ENCODE peak calls at places on chromosome 9, in seven cellular contexts. N is GM12878, V is hepatocyte, J is astrocyte, L is DND-41, X is fibroblast of lung, K is A673. H is an unnamed sample. For H3K36me3, the result is how much of the 10 kb centered on the place peaks cover.

GRCh38 chr9:114928092-114928491 is 2.3 kb downstream of the TNFSF8 start:
- DNase-seq in V (no peak), J (no peak), K (no peak), L (no peak), N (no peak), X (no peak), H (no peak)

GRCh38 chr9:445033-445432 is 230.4 kb downstream of the DOCK8 start:
- DNase-seq in V (peak), N (no peak), L (no peak), K (peak), X (peak), J (peak), H (no peak)

GRCh38 chr9:70390922-70391321 is 23.5 kb downstream of the KLF9 start:
- DNase-seq in X (peak), L (no peak), K (no peak), V (no peak), J (peak), N (no peak), H (no peak)

GRCh38 chr9:109143881-109144562 is 23.0 kb downstream of the FRRS1L start:
- DNase-seq in V (no peak), X (peak), J (peak), L (peak), N (peak), K (peak), H (peak)

GRCh38 chr9:127796225-127796813 is 6.4 kb upstream of the FPGS start:
- DNase-seq in K (no peak), L (peak), X (peak), N (no peak), V (no peak), J (peak), H (peak)

GRCh38 chr9:80586786-80587185 is 1015.0 kb downstream of the TLE4 start:
- DNase-seq in J (no peak), N (no peak), V (no peak), K (peak), L (no peak), X (no peak), H (no peak)

GRCh38 chr9:36820392-36820861 is 213.6 kb downstream of the PAX5 start:
- DNase-seq in X (no peak), N (no peak), J (no peak), L (no peak), K (no peak), V (no peak), H (no peak)

GRCh38 chr9:107070591-107070990 is 207.6 kb downstream of the ZNF462 start:
- DNase-seq in L (no peak), V (no peak), K (peak), J (no peak), N (no peak), X (no peak), H (no peak)

GRCh38 chr9:125103770-125104169 is 39.6 kb downstream of the SCAI start:
- DNase-seq in V (no peak), X (no peak), N (no peak), L (no peak), K (no peak), J (no peak), H (no peak)

GRCh38 chr9:120402741-120403542 is 177.0 kb downstream of the CDK5RAP2 start:
- DNase-seq in N (no peak), X (peak), K (peak), L (no peak), J (peak), V (peak), H (no peak)

GRCh38 chr9:137774775-137775386 is 102.7 kb upstream of the CACNA1B start:
- DNase-seq in K (no peak), V (no peak), N (no peak), L (no peak), J (no peak), X (no peak), H (no peak)

GRCh38 chr9:133700861-133701320 is 37.3 kb downstream of the SARDH start:
- DNase-seq in L (peak), N (no peak), K (no peak), V (no peak), J (no peak), X (no peak), H (no peak)

GRCh38 chr9:109863961-109864360 is 84.0 kb downstream of the PALM2AKAP2 start:
- DNase-seq in L (no peak), K (no peak), N (no peak), J (no peak), X (no peak), V (no peak), H (no peak)

GRCh38 chr9:3342159-3342777 is 183.5 kb downstream of the RFX3 start:
- DNase-seq in K (peak), V (no peak), L (no peak), N (no peak), X (peak), J (peak), H (no peak)

GRCh38 chr9:109205526-109205925 is 38.5 kb upstream of the FRRS1L start:
- DNase-seq in V (no peak), K (no peak), X (no peak), J (no peak), L (no peak), N (no peak), H (no peak)

GRCh38 chr9:20012232-20012631 is 223.4 kb upstream of the SLC24A2 start:
- DNase-seq in N (no peak), J (no peak), L (no peak), X (no peak), V (no peak), K (no peak), H (no peak)

GRCh38 chr9:96495341-96495740 is 45.4 kb downstream of the HABP4 start:
- DNase-seq in X (peak), K (no peak), V (no peak), J (peak), N (no peak), L (no peak), H (no peak)

GRCh38 chr9:6226696-6227095 is 11.1 kb downstream of the IL33 start:
- DNase-seq in V (no peak), L (no peak), K (no peak), J (peak), N (no peak), X (peak), H (no peak)

GRCh38 chr9:96014078-96014477 is 138.6 kb downstream of the ERCC6L2 start:
- DNase-seq in J (no peak), N (no peak), V (no peak), X (no peak), L (no peak), K (no peak), H (no peak)

GRCh38 chr9:112489876-112490661 is 3.4 kb downstream of the KIAA1958 start:
- DNase-seq in J (peak), K (peak), N (no peak), V (peak), L (no peak), X (no peak), H (no peak)

GRCh38 chr9:13100914-13101572 is 178.4 kb downstream of the MPDZ start:
- DNase-seq in V (no peak), L (no peak), N (no peak), J (no peak), K (no peak), X (peak), H (no peak)

GRCh38 chr9:95229230-95229933 is 88.1 kb downstream of the FANCC start:
- DNase-seq in X (no peak), K (no peak), J (no peak), V (no peak), L (no peak), N (no peak), H (no peak)

GRCh38 chr9:33787839-33788238 is 7.5 kb upstream of the PRSS3 start:
- DNase-seq in X (no peak), J (no peak), V (no peak), K (no peak), L (no peak), N (no peak), H (no peak)

GRCh38 chr9:37908698-37909186 is 4.8 kb upstream of the SLC25A51 start:
- DNase-seq in V (peak), L (no peak), N (no peak), X (no peak), J (no peak), K (no peak), H (no peak)

GRCh38 chr9:122213589-122214413 is 15.0 kb downstream of the LHX6 start:
- DNase-seq in J (no peak), V (peak), L (no peak), N (no peak), K (peak), X (no peak), H (peak)

GRCh38 chr9:71984388-71985069 is 73.1 kb downstream of the C9orf85 start:
- DNase-seq in J (peak), K (no peak), N (no peak), X (peak), V (peak), L (no peak), H (no peak)

GRCh38 chr9:108543251-108543768 is 312.5 kb downstream of the ACTL7B start:
- DNase-seq in J (peak), X (peak), V (peak), L (no peak), N (no peak), K (no peak), H (no peak)

GRCh38 chr9:112162644-112163413 is 12.3 kb downstream of the SUSD1 start:
- DNase-seq in V (peak), X (no peak), L (no peak), K (no peak), N (no peak), J (no peak), H (no peak)

GRCh38 chr9:117737721-117738226 is 33.6 kb downstream of the TLR4 start:
- DNase-seq in J (no peak), N (no peak), K (no peak), L (no peak), X (no peak), V (no peak), H (no peak)

GRCh38 chr9:134570726-134571325 is 70.8 kb upstream of the COL5A1 start:
- DNase-seq in J (no peak), N (no peak), X (no peak), L (no peak), K (peak), V (peak), H (no peak)

GRCh38 chr9:96219615-96220257 is 82.2 kb downstream of the HSD17B3 start:
- DNase-seq in K (peak), L (no peak), V (peak), N (no peak), J (no peak), X (no peak), H (no peak)

GRCh38 chr9:21153688-21154608 is 12.3 kb upstream of the IFNW1 start:
- DNase-seq in K (peak), L (peak), X (peak), N (no peak), V (peak), J (peak), H (peak)

GRCh38 chr9:89342948-89343347 is 24.6 kb downstream of the SECISBP2 start:
- DNase-seq in J (no peak), V (no peak), K (no peak), N (no peak), X (no peak), L (no peak), H (no peak)

GRCh38 chr9:127004946-127005769 is 90.6 kb downstream of the RALGPS1 start:
- DNase-seq in J (peak), X (no peak), V (peak), K (no peak), N (peak), L (peak), H (peak)

GRCh38 chr9:123401879-123402513 is 46.0 kb downstream of the CRB2 start:
- DNase-seq in J (peak), N (no peak), X (peak), V (peak), K (peak), L (peak), H (no peak)

GRCh38 chr9:82504620-82505019 is 516.0 kb downstream of the SPATA31D1 start:
- DNase-seq in K (no peak), X (no peak), J (no peak), N (no peak), V (no peak), L (no peak), H (no peak)
- TF ChIP-seq CTCF in K (no peak), X (no peak), J (no peak), N (no peak), V (no peak), L (no peak), H (no peak)

DNA sequence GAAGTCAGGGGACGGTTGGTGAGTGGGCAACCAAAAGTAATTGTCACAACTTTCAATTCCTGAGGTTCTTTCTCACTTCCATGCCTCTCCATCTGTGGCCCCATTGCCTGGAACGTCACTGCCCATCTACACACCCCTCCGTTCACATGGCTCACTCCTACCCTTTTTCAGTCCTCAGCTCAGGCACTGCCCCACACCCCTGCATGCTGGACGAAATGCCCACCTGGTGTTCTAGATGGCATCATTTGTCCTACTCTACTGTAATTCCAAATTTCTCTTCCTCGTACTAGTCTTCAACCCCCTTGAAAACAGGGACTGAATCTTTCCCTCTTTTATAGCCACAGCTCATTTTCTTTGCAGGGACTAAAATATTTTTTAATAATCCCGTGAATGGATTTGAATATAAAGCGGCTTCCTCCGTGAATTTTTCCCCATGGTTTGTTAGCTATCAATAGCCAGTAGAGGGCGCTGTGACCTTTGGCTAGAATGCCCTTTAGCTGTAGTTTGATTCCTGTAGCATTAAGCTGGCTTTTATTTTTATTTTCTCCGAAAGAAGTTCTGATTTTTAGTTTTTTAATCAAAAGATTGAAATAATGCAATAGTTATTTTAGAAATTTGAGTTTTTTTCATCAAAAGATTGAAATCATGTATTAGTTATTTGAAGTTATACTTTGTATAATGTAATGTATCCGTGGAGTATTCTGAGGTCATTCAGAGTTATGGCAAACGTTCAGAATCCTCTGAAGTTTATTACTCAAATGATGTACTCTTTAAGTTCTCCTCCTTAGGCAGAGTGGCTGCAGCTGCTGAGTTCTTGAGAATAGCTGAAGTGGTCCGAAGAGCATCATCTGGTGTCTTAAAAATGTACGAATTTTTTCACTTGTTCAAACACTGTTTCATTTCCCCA is 232.1 kb downstream of the SH3GL2 start:
- DNase-seq in K (peak), V (peak), X (peak), N (no peak), J (peak), L (peak), H (peak)
- TF ChIP-seq EZH2 in K (no peak), V (no peak), X (no peak), N (no peak), J (no peak), L (no peak), H (no peak)

DNA sequence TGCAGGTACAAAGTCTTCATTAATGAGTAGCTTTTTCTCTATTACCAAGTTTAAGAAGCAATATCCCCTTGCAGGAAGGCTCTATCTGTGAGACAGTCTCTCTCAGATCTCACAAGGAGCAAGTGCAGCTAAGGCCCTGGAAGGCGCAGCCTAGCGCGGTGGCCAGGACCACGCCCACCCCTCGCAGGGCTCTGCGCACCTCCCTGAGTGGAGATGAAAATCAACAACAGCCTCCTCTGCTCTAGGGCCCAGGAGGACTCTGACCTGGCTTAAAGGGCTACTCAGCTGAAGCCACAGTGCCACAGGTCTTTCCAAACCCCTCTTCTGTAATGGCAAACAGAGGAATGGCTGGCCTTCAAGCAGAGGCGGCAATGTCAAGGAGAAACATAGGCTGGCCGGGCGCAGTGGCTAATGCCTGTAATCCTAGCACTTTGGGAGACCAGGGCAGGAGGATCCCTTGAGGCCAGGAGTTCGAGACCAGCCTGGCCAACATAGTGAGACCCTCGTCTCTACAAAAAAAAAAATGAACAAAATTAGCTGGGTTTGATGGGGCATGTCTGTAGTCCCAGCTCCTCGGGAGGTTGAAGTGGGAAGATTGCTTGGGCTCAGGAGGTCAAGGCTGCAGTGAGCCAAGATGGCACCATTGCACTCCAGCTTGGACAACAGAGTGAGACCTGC is 11.9 kb downstream of the SEC16A start:
- DNase-seq in K (no peak), L (no peak), V (no peak), N (no peak), X (no peak), J (no peak), H (no peak)
- H3K36me3 ChIP-seq in K (half or more), L (half or more), V (under half), N (under half), X (half or more), J (half or more), H (under half)

GRCh38 chr9:100639851-100640250 is 62.0 kb downstream of the CAVIN4 start:
- DNase-seq in J (no peak), L (no peak), K (no peak), X (no peak), N (no peak), V (no peak), H (no peak)

GRCh38 chr9:100641166-100641565 is 63.3 kb downstream of the CAVIN4 start:
- DNase-seq in K (no peak), X (no peak), L (no peak), V (no peak), J (no peak), N (no peak), H (no peak)

GRCh38 chr9:100637787-100638186 is 59.9 kb downstream of the CAVIN4 start:
- DNase-seq in X (no peak), J (no peak), N (no peak), V (peak), L (no peak), K (peak), H (no peak)
- TF ChIP-seq CTCF in X (no peak), J (no peak), N (no peak), V (no peak), L (no peak), K (no peak), H (no peak)

GRCh38 chr9:135716045-135716444 is 14.1 kb downstream of the KCNT1 start:
- DNase-seq in N (no peak), K (no peak), X (no peak), V (no peak), J (no peak), L (no peak), H (no peak)

GRCh38 chr9:135715056-135715595 is 13.1 kb downstream of the KCNT1 start:
- DNase-seq in K (no peak), J (no peak), N (no peak), V (no peak), L (no peak), X (no peak), H (no peak)

GRCh38 chr9:135711881-135712280 is 9.9 kb downstream of the KCNT1 start:
- DNase-seq in J (no peak), K (no peak), X (no peak), L (no peak), N (no peak), V (no peak), H (no peak)

GRCh38 chr9:135712571-135713295 is 10.7 kb downstream of the KCNT1 start:
- DNase-seq in X (no peak), V (no peak), J (no peak), K (no peak), N (no peak), L (no peak), H (no peak)

GRCh38 chr9:135714242-135715055 is 12.5 kb downstream of the KCNT1 start:
- DNase-seq in N (no peak), L (no peak), X (no peak), K (no peak), V (peak), J (no peak), H (no peak)
- TF ChIP-seq EZH2 in N (no peak), L (no peak), X (no peak), K (peak), V (no peak), J (no peak), H (no peak)

H was measured in MM.1S.